ENCODE peak calls at places on chromosome 1, in six cellular contexts. G is neural crest cell, M is tibial nerve, R is endothelial cell, F is AG09309, T is left ventricle myocardium inferior. O is an unnamed sample.

GRCh38 chr1:39154553-39155361 is 49.7 kb upstream of the MACF1 start:
- DNase-seq in G (no peak), M (no peak), R (no peak), F (peak; percentile 91), T (peak; percentile 26), O (peak; percentile 67)

GRCh38 chr1:178536844-178537371 is 24.0 kb downstream of the TEX35 start:
- DNase-seq in G (no peak), M (no peak), R (no peak), F (peak; percentile 97), T (peak; percentile 71), O (peak; percentile 93)

GRCh38 chr1:155210304-155210703 is 1.8 kb downstream of the MTX1 start:
- DNase-seq in G (no peak), M (no peak), R (no peak), F (no peak), T (no peak), O (no peak)

GRCh38 chr1:119978018-119978505 is 81.7 kb upstream of the ADAM30 start:
- DNase-seq in G (no peak), M (no peak), R (no peak), F (no peak), T (no peak), O (peak; percentile 76)

GRCh38 chr1:32716312-32717126 is 13.9 kb upstream of the SYNC start:
- DNase-seq in G (peak; percentile 43), M (no peak), R (peak; percentile 57), F (no peak), T (peak; percentile 46), O (no peak)

GRCh38 chr1:28026329-28026728 is 62.1 kb downstream of the EYA3 start:
- DNase-seq in G (no peak), M (no peak), R (no peak), F (no peak), T (no peak), O (no peak)

GRCh38 chr1:29201595-29202051 is 19.9 kb upstream of the SRSF4 start:
- DNase-seq in G (no peak), M (no peak), R (no peak), F (no peak), T (no peak), O (no peak)

GRCh38 chr1:85580046-85580411 is 532 bp upstream of the CCN1 start:
- DNase-seq in G (peak; percentile 35), M (no peak), R (peak; percentile 29), F (peak; percentile 76), T (no peak), O (peak; percentile 46)

GRCh38 chr1:217982711-217983405 is 302.2 kb upstream of the RRP15 start:
- DNase-seq in G (no peak), M (no peak), R (no peak), F (no peak), T (no peak), O (no peak)

GRCh38 chr1:180301135-180301737 is 71.2 kb downstream of the LHX4 start:
- DNase-seq in G (no peak), M (no peak), R (no peak), F (no peak), T (no peak), O (no peak)

GRCh38 chr1:225691377-225691776 is 38.5 kb upstream of the ENAH start:
- DNase-seq in G (no peak), M (no peak), R (no peak), F (no peak), T (no peak), O (no peak)

GRCh38 chr1:193677874-193678273 is 491.5 kb upstream of the B3GALT2 start:
- DNase-seq in G (no peak), M (no peak), R (no peak), F (no peak), T (no peak), O (no peak)
- TF ChIP-seq CTCF in G (no peak), M (no peak), R (no peak), F (no peak), T (no peak), O (no peak)

GRCh38 chr1:175163702-175164101 is 28.9 kb downstream of the KIAA0040 start:
- DNase-seq in G (no peak), M (no peak), R (no peak), F (no peak), T (no peak), O (no peak)
- TF ChIP-seq CTCF in G (no peak), M (no peak), R (no peak), F (no peak), T (no peak), O (no peak)

GRCh38 chr1:113949007-113949406 is 19.9 kb downstream of the HIPK1 start:
- DNase-seq in G (no peak), M (no peak), R (no peak), F (no peak), T (no peak), O (no peak)
- TF ChIP-seq CTCF in G (peak; percentile 53), M (peak; percentile 40), R (peak; percentile 46), F (peak; percentile 29), T (peak; percentile 43), O (peak; percentile 35)

GRCh38 chr1:161749509-161750407 is at the start of gene DUSP12:
- DNase-seq in G (peak; percentile 88), M (peak; percentile 85), R (peak; percentile 91), F (peak; percentile 82), T (peak; percentile 95), O (peak; percentile 86)
- TF ChIP-seq CTCF in G (peak; percentile 21), M (no peak), R (no peak), F (peak; percentile 11), T (no peak), O (peak; percentile 42)

DNA sequence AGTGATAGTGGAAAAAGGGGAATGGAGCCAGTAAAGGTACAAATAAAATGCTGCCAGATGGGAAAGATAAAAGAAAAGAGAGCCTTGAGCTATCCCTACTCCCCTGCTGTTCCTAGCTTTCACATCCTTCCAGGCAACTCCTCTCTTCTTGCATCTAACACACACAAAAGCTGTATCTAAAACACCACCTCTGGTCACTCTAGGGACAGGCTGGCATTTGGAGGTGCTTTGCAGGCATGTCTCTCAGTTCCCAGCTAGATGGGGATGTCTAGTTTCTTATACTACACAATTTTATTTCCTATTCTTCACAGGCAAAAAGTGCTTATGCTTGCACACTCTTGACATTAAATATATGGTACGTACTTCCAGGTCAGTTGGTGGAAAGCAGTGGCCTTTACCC is 185.1 kb upstream of the ST6GALNAC5 start:
- DNase-seq in G (no peak), M (no peak), R (no peak), F (no peak), T (no peak), O (no peak)
- TF ChIP-seq CTCF in G (no peak), M (no peak), R (no peak), F (no peak), T (no peak), O (no peak)

DNA sequence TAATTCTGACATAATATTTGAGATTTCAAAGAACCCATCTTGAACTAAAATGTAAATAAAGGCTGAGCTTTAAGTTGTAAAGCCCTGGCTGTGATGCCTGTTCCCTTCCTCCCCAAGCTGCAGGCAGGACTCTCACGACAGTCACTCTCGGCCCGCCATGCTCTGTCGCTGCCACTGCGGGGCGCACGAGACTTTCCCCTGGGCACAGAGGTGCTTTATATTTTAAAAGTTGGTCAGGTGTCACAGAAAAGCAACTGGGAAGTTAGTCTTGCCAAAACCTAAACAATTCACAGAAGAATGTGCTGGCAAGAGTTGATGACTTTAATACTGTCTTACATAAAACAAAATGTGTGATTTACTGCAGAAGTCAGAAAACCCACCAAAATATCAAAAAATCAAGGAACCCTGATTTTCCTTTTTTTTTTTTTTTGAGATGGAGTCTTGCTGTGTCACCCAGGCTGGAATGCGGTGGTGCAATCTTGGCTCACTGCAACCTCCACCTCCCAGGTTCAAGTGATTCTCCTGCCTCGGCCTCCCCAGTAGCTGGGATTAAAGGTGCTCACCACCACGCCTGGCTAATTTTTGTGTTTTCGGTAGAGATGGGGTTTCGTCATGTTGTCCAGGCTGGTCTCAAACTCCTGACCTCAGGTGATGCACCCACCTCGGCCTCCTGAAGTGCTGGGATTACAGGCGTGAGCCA is 10.7 kb downstream of the LRRC47 start:
- DNase-seq in G (peak; percentile 34), M (no peak), R (peak; percentile 53), F (no peak), T (no peak), O (no peak)
- TF ChIP-seq CTCF in G (peak; percentile 52), M (no peak), R (peak; percentile 25), F (no peak), T (peak; percentile 15), O (no peak)

GRCh38 chr1:164971391-164971790 is 385.1 kb downstream of the LMX1A start:
- DNase-seq in G (no peak), M (no peak), R (no peak), F (no peak), T (no peak), O (no peak)

GRCh38 chr1:164969256-164969655 is 387.3 kb downstream of the LMX1A start:
- DNase-seq in G (no peak), M (no peak), R (no peak), F (no peak), T (no peak), O (no peak)

GRCh38 chr1:164961714-164962113 is 394.8 kb downstream of the LMX1A start:
- DNase-seq in G (no peak), M (no peak), R (no peak), F (no peak), T (no peak), O (no peak)

DNA sequence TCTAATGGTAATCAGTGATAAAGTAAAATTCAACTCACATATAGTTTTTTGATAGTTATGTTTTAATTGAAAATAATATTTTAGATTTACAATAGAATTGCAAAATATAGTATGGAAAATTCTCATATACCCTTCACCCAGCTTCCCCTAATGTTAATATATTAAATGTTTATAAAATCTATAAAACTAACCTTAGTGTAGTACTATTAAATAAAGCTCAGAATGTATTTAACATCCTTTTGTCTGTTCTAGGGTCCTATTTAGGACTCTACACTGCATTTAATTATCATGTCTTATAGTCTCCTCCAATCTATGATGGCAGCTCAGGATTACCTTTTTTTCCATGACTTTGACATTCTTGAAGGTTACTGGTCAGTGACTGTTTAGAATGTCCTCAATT is 389.2 kb downstream of the LMX1A start:
- DNase-seq in G (no peak), M (no peak), R (no peak), F (no peak), T (no peak), O (no peak)
- TF ChIP-seq CTCF in G (no peak), M (no peak), R (no peak), F (no peak), T (no peak), O (no peak)

DNA sequence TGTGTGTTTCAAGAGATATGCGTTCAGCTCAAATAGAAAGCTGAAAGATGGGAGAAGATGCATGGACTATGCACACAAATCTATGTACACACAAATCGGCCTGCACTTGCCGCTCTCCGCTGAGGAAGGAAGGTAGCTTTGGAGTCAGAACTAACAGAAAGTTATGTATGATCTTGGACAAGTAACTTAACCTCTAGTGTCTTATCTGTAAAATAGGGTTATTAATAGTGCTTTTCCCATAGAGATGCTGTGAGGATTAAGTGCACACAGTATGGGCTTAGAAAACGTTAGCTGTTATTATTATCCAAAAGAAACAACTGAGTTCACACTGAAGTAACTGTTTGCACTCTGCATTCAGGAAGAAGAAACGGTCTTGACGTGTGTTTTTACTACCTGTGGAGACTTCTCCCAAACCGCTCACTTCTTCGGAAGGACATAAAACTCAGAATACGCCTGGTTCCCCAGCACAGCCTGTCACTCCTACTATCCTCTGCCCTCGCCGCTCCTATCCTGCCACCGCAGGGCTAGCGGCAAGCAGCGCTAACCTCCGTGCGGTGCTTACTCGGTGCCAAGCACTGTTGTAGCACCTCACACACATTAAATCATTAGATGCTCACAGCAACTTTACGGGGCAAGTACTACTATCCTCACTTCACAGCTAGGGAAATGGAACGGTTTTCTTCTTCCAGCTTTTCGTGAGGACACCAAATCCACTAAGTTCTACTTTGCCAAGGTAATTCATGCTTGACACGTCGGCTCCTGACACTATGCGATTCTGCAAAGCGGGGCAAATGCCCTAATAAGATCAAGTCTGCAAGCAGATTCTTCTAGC is 1.3 kb downstream of the TGFBR3 start:
- DNase-seq in G (peak; percentile 27), M (no peak), R (peak; percentile 34), F (no peak), T (peak; percentile 39), O (no peak)
- TF ChIP-seq CTCF in G (no peak), M (no peak), R (no peak), F (no peak), T (no peak), O (no peak)

GRCh38 chr1:166133276-166133841 is 33.4 kb downstream of the FAM78B start:
- DNase-seq in G (no peak), M (no peak), R (no peak), F (no peak), T (no peak), O (no peak)
- TF ChIP-seq CTCF in G (peak; percentile 62), M (no peak), R (peak; percentile 81), F (peak; percentile 10), T (peak; percentile 25), O (no peak)

O was measured in AG09319.